ENCODE peak calls at places on chromosomes 16 and 17, in nine cellular contexts. U is HFFc6, S is neural progenitor cell, W is GM20000, X is fibroblast of lung, M is B cell, V is OCI-LY7, Q is AG04449, E is HL-60. P is an unnamed sample.

GRCh38 chr17:41308918-41309359 is at the start of gene KRTAP16-1:
- DNase-seq in U (no peak), S (no peak), W (no peak), X (no peak), M (peak; percentile 74), V (no peak), Q (no peak), E (no peak), P (no peak)

GRCh38 chr17:29117440-29117753 is 62.8 kb downstream of the MYO18A start:
- DNase-seq in U (no peak), S (no peak), W (no peak), X (no peak), M (no peak), V (no peak), Q (no peak), E (no peak), P (no peak)

GRCh38 chr17:75897076-75898019 is 597 bp upstream of the TRIM65 start:
- DNase-seq in U (no peak), S (peak; percentile 52), W (no peak), X (no peak), M (no peak), V (no peak), Q (no peak), E (no peak), P (no peak)

GRCh38 chr16:25141648-25142047 is 30.1 kb downstream of the LCMT1 start:
- DNase-seq in U (no peak), S (no peak), W (no peak), X (peak; percentile 60), M (no peak), V (no peak), Q (peak; percentile 23), E (no peak), P (peak; percentile 63)

GRCh38 chr17:48892940-48893645 is 506 bp downstream of the ATP5MC1 start:
- DNase-seq in U (no peak), S (no peak), W (no peak), X (no peak), M (no peak), V (peak; percentile 29), Q (no peak), E (no peak), P (no peak)

GRCh38 chr16:48687421-48688038 is 77.5 kb upstream of the N4BP1 start:
- DNase-seq in U (peak; percentile 66), S (peak; percentile 83), W (peak; percentile 72), X (peak; percentile 47), M (peak; percentile 20), V (peak; percentile 68), Q (peak; percentile 4), E (peak; percentile 60), P (peak; percentile 72)

GRCh38 chr16:85947511-85948509 is 48.8 kb downstream of the IRF8 start:
- DNase-seq in U (no peak), S (no peak), W (peak; percentile 72), X (no peak), M (peak; percentile 78), V (peak; percentile 36), Q (no peak), E (no peak), P (no peak)

GRCh38 chr16:56565023-56565477 is at the start of gene MT4:
- DNase-seq in U (no peak), S (no peak), W (no peak), X (no peak), M (no peak), V (no peak), Q (no peak), E (no peak), P (no peak)

GRCh38 chr17:64357191-64357981 is 33.3 kb downstream of the PECAM1 start:
- DNase-seq in U (peak; percentile 85), S (no peak), W (no peak), X (peak; percentile 100), M (no peak), V (no peak), Q (peak; percentile 85), E (no peak), P (peak; percentile 100)

DNA sequence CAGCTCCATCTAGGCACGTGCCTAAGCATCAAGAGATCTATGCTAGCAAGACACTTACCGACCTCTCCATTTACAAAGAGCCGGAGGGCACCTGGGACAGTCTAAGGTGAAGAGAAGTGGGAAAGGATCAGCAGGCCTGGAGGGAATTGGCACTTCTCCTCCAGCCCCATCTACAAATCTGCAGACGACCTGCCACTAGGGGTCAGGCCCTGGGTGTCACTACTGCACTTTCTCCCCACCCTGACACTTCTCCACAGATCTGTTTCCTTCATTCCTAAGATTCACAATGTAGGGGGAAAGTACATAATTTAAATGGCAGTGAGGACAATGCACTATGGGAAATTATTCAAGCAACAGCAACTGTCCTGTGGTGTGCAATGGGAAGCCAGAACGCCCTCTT is 8.1 kb downstream of the MKS1 start:
- DNase-seq in U (no peak), S (no peak), W (no peak), X (no peak), M (no peak), V (no peak), Q (no peak), E (no peak), P (no peak)
- TF ChIP-seq CTCF in U (peak; percentile 61), S (peak; percentile 17), W (no peak), X (no peak), M (no peak), V (peak; percentile 63), Q (no peak), E (peak; percentile 25), P (no peak)

GRCh38 chr16:69087161-69087581 is 18.3 kb upstream of the HAS3 start:
- DNase-seq in U (no peak), S (no peak), W (no peak), X (no peak), M (no peak), V (no peak), Q (no peak), E (peak; percentile 69), P (no peak)

GRCh38 chr16:69084301-69084700 is 21.2 kb upstream of the HAS3 start:
- DNase-seq in U (no peak), S (no peak), W (no peak), X (peak; percentile 79), M (no peak), V (no peak), Q (no peak), E (no peak), P (no peak)

GRCh38 chr16:69085032-69085695 is 20.3 kb upstream of the HAS3 start:
- DNase-seq in U (no peak), S (no peak), W (no peak), X (no peak), M (no peak), V (no peak), Q (no peak), E (no peak), P (no peak)

GRCh38 chr16:69088684-69089083 is 16.8 kb upstream of the HAS3 start:
- DNase-seq in U (no peak), S (no peak), W (no peak), X (no peak), M (no peak), V (no peak), Q (no peak), E (no peak), P (no peak)

DNA sequence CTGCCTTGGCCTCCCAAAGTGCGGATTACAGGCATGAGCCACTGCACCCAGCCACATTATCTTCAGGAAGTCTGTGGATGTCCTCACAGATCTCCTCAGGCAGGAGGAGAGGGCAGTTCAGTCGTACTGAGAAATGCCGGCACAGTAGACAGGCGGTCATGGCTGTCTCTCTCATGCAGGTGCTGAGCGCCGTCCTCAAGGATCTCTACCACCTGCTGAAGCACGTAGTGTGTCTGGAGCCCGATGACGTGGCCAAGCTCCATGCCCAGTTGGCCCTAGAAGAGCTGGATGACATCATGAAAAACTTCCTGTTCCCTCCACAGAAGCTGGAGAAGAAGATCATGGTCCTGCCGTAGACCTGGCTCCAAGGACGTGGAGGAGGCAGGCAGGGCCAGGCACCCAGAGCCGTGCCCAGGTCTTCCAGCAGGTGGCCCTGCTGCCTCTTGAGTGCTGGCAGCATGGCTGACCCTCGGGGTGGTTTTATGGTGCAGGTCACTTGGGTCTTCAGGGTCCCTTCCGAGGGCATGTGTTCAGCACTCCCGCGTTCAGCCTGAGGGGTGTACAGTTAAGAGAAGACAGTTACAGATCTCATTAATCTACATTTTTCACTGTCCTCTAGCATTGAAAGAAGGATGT is 22.0 kb upstream of the HAS3 start:
- DNase-seq in U (no peak), S (no peak), W (no peak), X (no peak), M (no peak), V (no peak), Q (no peak), E (no peak), P (no peak)
- TF ChIP-seq CTCF in U (peak; percentile 35), S (peak; percentile 27), W (no peak), X (no peak), M (no peak), V (peak; percentile 39), Q (no peak), E (no peak), P (no peak)

GRCh38 chr16:3021449-3022207 is 1.5 kb downstream of the TNFRSF12A start:
- DNase-seq in U (peak; percentile 95), S (peak; percentile 96), W (peak; percentile 88), X (peak; percentile 96), M (peak; percentile 83), V (peak; percentile 80), Q (peak; percentile 75), E (peak; percentile 78), P (peak; percentile 97)
- TF ChIP-seq CTCF in U (peak; percentile 66), S (peak; percentile 61), W (peak; percentile 49), X (peak; percentile 39), M (peak; percentile 39), V (peak; percentile 66), Q (peak; percentile 71), E (peak; percentile 11), P (peak; percentile 17)

GRCh38 chr16:89691231-89691985 is 4.9 kb downstream of the CDK10 start:
- DNase-seq in U (no peak), S (no peak), W (no peak), X (no peak), M (no peak), V (no peak), Q (no peak), E (no peak), P (no peak)

GRCh38 chr16:89695086-89695874 is 6.2 kb downstream of the SPATA2L start:
- DNase-seq in U (no peak), S (no peak), W (no peak), X (no peak), M (peak; percentile 26), V (no peak), Q (no peak), E (no peak), P (no peak)

GRCh38 chr16:89693931-89694783 is 7.3 kb downstream of the SPATA2L start:
- DNase-seq in U (no peak), S (no peak), W (no peak), X (no peak), M (peak; percentile 24), V (no peak), Q (no peak), E (no peak), P (no peak)

GRCh38 chr16:89691986-89692569 is 5.6 kb downstream of the CDK10 start:
- DNase-seq in U (no peak), S (no peak), W (no peak), X (no peak), M (no peak), V (no peak), Q (no peak), E (no peak), P (no peak)

GRCh38 chr16:89693289-89693731 is 6.8 kb downstream of the CDK10 start:
- DNase-seq in U (no peak), S (no peak), W (no peak), X (no peak), M (peak; percentile 18), V (no peak), Q (no peak), E (no peak), P (no peak)
- TF ChIP-seq CTCF in U (no peak), S (no peak), W (no peak), X (no peak), M (no peak), V (no peak), Q (no peak), E (no peak), P (no peak)

GRCh38 chr16:50642349-50642748 is 38.8 kb downstream of the SNX20 start:
- DNase-seq in U (no peak), S (no peak), W (no peak), X (no peak), M (no peak), V (no peak), Q (no peak), E (no peak), P (no peak)
- TF ChIP-seq CTCF in U (no peak), S (no peak), W (no peak), X (no peak), M (no peak), V (no peak), Q (no peak), E (no peak), P (no peak)

P was measured in fibroblast of mammary gland.